ENCODE peak calls at places on chromosome 1, in ten cellular contexts. O is sigmoid colon; Z is AG10803; T is transverse colon; B is CD8-positive, alpha-beta T cell; E is foreskin fibroblast; V is progenitor cell of endocrine pancreas; U is breast epithelium; C is testis; I is heart right ventricle. N is an unnamed sample.

GRCh38 chr1:105632342-105633196 is 1423.9 kb upstream of the PRMT6 start:
- DNase-seq in O (no peak), Z (no peak), T (peak; percentile 17), B (no peak), E (no peak), V (peak; percentile 31), U (no peak), C (no peak), I (no peak), N (no peak)

GRCh38 chr1:71785470-71785869 is 496.9 kb downstream of the NEGR1 start:
- DNase-seq in O (no peak), Z (peak; percentile 24), T (no peak), B (no peak), E (no peak), V (no peak), U (no peak), C (no peak), I (no peak), N (no peak)

GRCh38 chr1:93331412-93331811 is 14.3 kb upstream of the DR1 start:
- DNase-seq in O (no peak), Z (peak; percentile 43), T (no peak), B (no peak), E (no peak), V (no peak), U (no peak), C (no peak), I (no peak), N (no peak)

GRCh38 chr1:111127923-111128643 is 11.8 kb downstream of the DRAM2 start:
- DNase-seq in O (no peak), Z (no peak), T (no peak), B (no peak), E (no peak), V (no peak), U (no peak), C (no peak), I (no peak), N (no peak)

GRCh38 chr1:45542591-45542990 is 8.0 kb upstream of the AKR1A1 start:
- DNase-seq in O (no peak), Z (no peak), T (peak; percentile 55), B (no peak), E (no peak), V (no peak), U (no peak), C (peak; percentile 31), I (no peak), N (no peak)

GRCh38 chr1:9714257-9714718 is 62.8 kb downstream of the PIK3CD start:
- DNase-seq in O (no peak), Z (no peak), T (no peak), B (peak; percentile 32), E (no peak), V (no peak), U (no peak), C (no peak), I (no peak), N (no peak)

GRCh38 chr1:235597867-235598553 is 51.6 kb downstream of the GNG4 start:
- DNase-seq in O (no peak), Z (peak; percentile 55), T (no peak), B (no peak), E (peak; percentile 40), V (no peak), U (no peak), C (no peak), I (no peak), N (no peak)

GRCh38 chr1:51100264-51100880 is 1.7 kb upstream of the C1orf185 start:
- DNase-seq in O (no peak), Z (no peak), T (no peak), B (no peak), E (no peak), V (no peak), U (no peak), C (no peak), I (no peak), N (no peak)

GRCh38 chr1:236997882-236998281 is 6.4 kb downstream of the MT1HL1 start:
- DNase-seq in O (no peak), Z (no peak), T (no peak), B (no peak), E (no peak), V (no peak), U (no peak), C (no peak), I (peak; percentile 63), N (no peak)

GRCh38 chr1:154759196-154759595 is 110.9 kb downstream of the KCNN3 start:
- DNase-seq in O (peak; percentile 29), Z (no peak), T (no peak), B (peak; percentile 17), E (no peak), V (no peak), U (no peak), C (no peak), I (no peak), N (no peak)

GRCh38 chr1:198264271-198264670 is 107.5 kb downstream of the NEK7 start:
- DNase-seq in O (no peak), Z (no peak), T (no peak), B (no peak), E (no peak), V (no peak), U (no peak), C (no peak), I (no peak), N (no peak)

GRCh38 chr1:33682371-33682770 is 181.5 kb upstream of the HMGB4 start:
- DNase-seq in O (no peak), Z (peak; percentile 26), T (no peak), B (no peak), E (no peak), V (no peak), U (no peak), C (no peak), I (no peak), N (no peak)

GRCh38 chr1:93758842-93759515 is 77.3 kb upstream of the BCAR3 start:
- DNase-seq in O (no peak), Z (peak; percentile 49), T (no peak), B (no peak), E (peak; percentile 26), V (no peak), U (no peak), C (no peak), I (peak; percentile 29), N (no peak)

GRCh38 chr1:153646672-153647374 is 11.7 kb upstream of the SNAPIN start:
- DNase-seq in O (no peak), Z (no peak), T (no peak), B (no peak), E (no peak), V (no peak), U (no peak), C (no peak), I (no peak), N (no peak)

GRCh38 chr1:27936370-27936769 is 1.6 kb downstream of the SMPDL3B start:
- DNase-seq in O (no peak), Z (no peak), T (no peak), B (no peak), E (no peak), V (no peak), U (no peak), C (no peak), I (no peak), N (no peak)

GRCh38 chr1:27937524-27937836 is 2.7 kb downstream of the SMPDL3B start:
- DNase-seq in O (no peak), Z (no peak), T (no peak), B (no peak), E (no peak), V (no peak), U (no peak), C (no peak), I (no peak), N (no peak)

GRCh38 chr1:27935721-27936120 is 921 bp downstream of the SMPDL3B start:
- DNase-seq in O (no peak), Z (no peak), T (no peak), B (no peak), E (no peak), V (no peak), U (no peak), C (no peak), I (no peak), N (no peak)

GRCh38 chr1:27938488-27938887 is 3.7 kb downstream of the SMPDL3B start:
- DNase-seq in O (no peak), Z (no peak), T (no peak), B (no peak), E (no peak), V (no peak), U (no peak), C (no peak), I (no peak), N (no peak)

GRCh38 chr1:27934818-27935549 is at the start of gene SMPDL3B:
- DNase-seq in O (no peak), Z (no peak), T (peak; percentile 85), B (no peak), E (no peak), V (peak; percentile 68), U (peak; percentile 57), C (peak; percentile 18), I (no peak), N (no peak)
- TF ChIP-seq CTCF in O (no peak), Z (peak; percentile 15), T (no peak), B (no peak), E (no peak), V (peak; percentile 46), U (peak; percentile 19), C (no peak), I (no peak), N (peak; percentile 28)

GRCh38 chr1:17591814-17592430 is 52.4 kb downstream of the ARHGEF10L start:
- DNase-seq in O (no peak), Z (no peak), T (no peak), B (no peak), E (no peak), V (no peak), U (no peak), C (no peak), I (no peak), N (no peak)
- TF ChIP-seq CTCF in O (no peak), Z (no peak), T (no peak), B (no peak), E (no peak), V (no peak), U (no peak), C (no peak), I (no peak), N (no peak)

DNA sequence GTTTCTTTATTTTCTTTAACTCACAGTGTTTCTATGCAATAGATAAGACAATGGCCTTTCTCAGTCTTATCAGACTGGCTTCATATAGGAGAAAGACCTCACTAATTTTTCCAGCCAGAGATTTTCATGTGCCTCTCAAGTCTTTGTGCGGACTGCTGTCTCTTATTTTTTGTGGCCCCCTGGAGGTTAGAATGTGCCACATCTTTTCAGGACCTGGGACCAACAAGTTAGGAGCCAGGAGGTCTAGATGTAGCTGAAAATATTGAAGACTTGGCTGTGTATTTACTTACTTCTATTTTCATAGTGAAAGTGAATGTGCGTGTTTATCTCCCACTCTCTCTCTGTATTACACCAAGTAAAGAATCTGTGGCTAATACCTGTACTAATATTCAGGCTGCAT is 42.1 kb upstream of the CFHR3 start:
- DNase-seq in O (no peak), Z (no peak), T (no peak), B (no peak), E (no peak), V (no peak), U (no peak), C (no peak), I (no peak), N (no peak)
- TF ChIP-seq CTCF in O (no peak), Z (peak; percentile 13), T (no peak), B (no peak), E (no peak), V (peak; percentile 40), U (no peak), C (no peak), I (no peak), N (peak; percentile 16)

DNA sequence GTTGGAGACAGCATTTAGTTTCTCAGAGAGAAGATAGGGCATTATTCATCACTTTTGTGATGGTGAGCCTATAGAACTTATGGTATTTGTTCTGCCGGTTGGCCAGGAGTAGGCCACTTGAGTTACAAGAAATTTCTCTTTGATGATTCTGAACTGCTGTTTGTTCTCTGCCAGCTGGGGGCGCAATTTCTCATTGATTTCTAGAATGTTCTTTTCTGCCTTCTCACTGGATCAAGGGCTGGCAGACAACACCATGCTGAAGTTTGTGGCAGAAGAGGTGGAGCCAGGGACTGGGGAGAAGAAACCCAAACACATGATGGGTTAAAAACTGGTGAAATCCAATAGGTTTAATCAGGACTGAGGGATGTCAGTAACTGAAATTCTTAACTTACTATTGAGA is 360.6 kb downstream of the FAM72C start:
- DNase-seq in O (no peak), Z (no peak), T (no peak), B (no peak), E (no peak), V (no peak), U (no peak), C (no peak), I (no peak), N (no peak)
- TF ChIP-seq CTCF in O (no peak), Z (peak; percentile 23), T (no peak), B (no peak), E (no peak), V (no peak), U (no peak), C (no peak), I (no peak), N (no peak)

N was measured in neural crest cell.